ENCODE peak calls at places on chromosomes 12 and 14, in four cellular contexts. N, M, H and R are unnamed samples.

GRCh38 chr12:49541140-49541861 is 2.5 kb downstream of the KCNH3 start:
- DNase-seq in N (peak; percentile 53), M (no peak), H (peak; percentile 35), R (no peak)

GRCh38 chr14:56172074-56172473 is 53.9 kb downstream of the PELI2 start:
- DNase-seq in N (no peak), M (no peak), H (no peak), R (no peak)

GRCh38 chr14:95460647-95461478 is 55.6 kb downstream of the SYNE3 start:
- DNase-seq in N (peak; percentile 88), M (peak; percentile 59), H (no peak), R (peak; percentile 92)

GRCh38 chr12:126761420-126761819 is 1505.5 kb upstream of the TMEM132C start:
- DNase-seq in N (no peak), M (no peak), H (no peak), R (no peak)

GRCh38 chr14:98694541-98694940 is 577.5 kb downstream of the BCL11B start:
- DNase-seq in N (no peak), M (no peak), H (no peak), R (no peak)

GRCh38 chr12:7142057-7142644 is 12.0 kb downstream of the CLSTN3 start:
- DNase-seq in N (no peak), M (peak; percentile 48), H (peak; percentile 66), R (no peak)

GRCh38 chr14:95346820-95347219 is 27.1 kb upstream of the CLMN start:
- DNase-seq in N (no peak), M (no peak), H (no peak), R (no peak)

GRCh38 chr12:131818821-131819585 is 9.2 kb upstream of the MMP17 start:
- DNase-seq in N (no peak), M (no peak), H (no peak), R (no peak)

GRCh38 chr14:80425686-80426085 is 214.4 kb upstream of the DIO2 start:
- DNase-seq in N (no peak), M (no peak), H (no peak), R (no peak)

GRCh38 chr12:121390856-121391255 is 9.1 kb upstream of the RNF34 start:
- DNase-seq in N (no peak), M (no peak), H (no peak), R (no peak)

GRCh38 chr12:93029091-93029490 is 100.0 kb upstream of the EEA1 start:
- DNase-seq in N (no peak), M (no peak), H (no peak), R (no peak)

GRCh38 chr12:15700595-15700994 is 88.6 kb downstream of the EPS8 start:
- DNase-seq in N (no peak), M (no peak), H (no peak), R (no peak)

GRCh38 chr14:68695326-68695768 is 97.5 kb downstream of the ZFP36L1 start:
- DNase-seq in N (peak; percentile 77), M (no peak), H (no peak), R (no peak)

GRCh38 chr12:34338751-34339150 is 316.5 kb downstream of the ALG10 start:
- DNase-seq in N (no peak), M (no peak), H (no peak), R (no peak)

GRCh38 chr12:132827763-132828703 is 636 bp downstream of the GOLGA3 start:
- DNase-seq in N (no peak), M (peak; percentile 77), H (no peak), R (no peak)

GRCh38 chr14:49863483-49864262 is 11.1 kb upstream of the NEMF start:
- DNase-seq in N (no peak), M (no peak), H (peak; percentile 24), R (no peak)

GRCh38 chr14:33271891-33272290 is 333.2 kb downstream of the NPAS3 start:
- DNase-seq in N (no peak), M (no peak), H (no peak), R (no peak)

GRCh38 chr14:38404100-38404541 is 148.2 kb upstream of the CLEC14A start:
- DNase-seq in N (no peak), M (no peak), H (no peak), R (no peak)

GRCh38 chr12:123713398-123714301 is 1.5 kb downstream of the ATP6V0A2 start:
- DNase-seq in N (no peak), M (peak; percentile 37), H (peak; percentile 27), R (no peak)

GRCh38 chr14:61701946-61702345 is 6.6 kb downstream of the HIF1A start:
- DNase-seq in N (no peak), M (no peak), H (no peak), R (no peak)
- H3K27ac ChIP-seq in N (no peak overlapping the region), M (no peak overlapping the region), H (no peak overlapping the region), R (no peak overlapping the region)

DNA sequence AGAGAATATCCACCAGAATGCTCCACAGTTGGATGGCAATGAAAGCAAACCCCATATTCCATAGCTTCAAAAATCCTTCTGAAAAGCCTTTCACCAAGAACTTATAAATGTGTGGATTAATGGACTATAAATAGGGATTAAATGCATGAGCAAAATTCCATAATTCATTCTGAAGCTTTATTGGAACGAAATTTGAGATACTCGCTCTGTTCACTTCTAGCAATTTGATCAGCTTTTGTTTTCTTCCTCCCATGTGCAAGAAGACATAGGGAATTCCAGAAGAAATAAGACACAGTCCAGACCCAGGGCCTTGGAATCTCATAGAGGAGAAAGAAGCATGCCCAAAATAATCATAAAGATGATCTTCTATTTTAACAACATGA is 285.9 kb upstream of the TMPO start:
- DNase-seq in N (no peak), M (no peak), H (no peak), R (no peak)
- TF ChIP-seq EP300 in N (no peak), M (no peak), H (no peak), R (no peak)

GRCh38 chr14:104001003-104001402 is 58.7 kb upstream of the RD3L start:
- DNase-seq in N (no peak), M (no peak), H (peak; percentile 47), R (no peak)
- TF ChIP-seq POLR2AphosphoS5 in N (no peak), M (no peak), H (no peak), R (no peak)

GRCh38 chr12:111068281-111068680 is 147.9 kb upstream of the MYL2 start:
- DNase-seq in N (no peak), M (no peak), H (no peak), R (no peak)

GRCh38 chr12:111064154-111064553 is 143.8 kb upstream of the MYL2 start:
- DNase-seq in N (no peak), M (no peak), H (no peak), R (no peak)

GRCh38 chr12:111067498-111067897 is 147.1 kb upstream of the MYL2 start:
- DNase-seq in N (no peak), M (no peak), H (no peak), R (no peak)

GRCh38 chr12:111064982-111065381 is 144.6 kb upstream of the MYL2 start:
- DNase-seq in N (no peak), M (no peak), H (no peak), R (no peak)

DNA sequence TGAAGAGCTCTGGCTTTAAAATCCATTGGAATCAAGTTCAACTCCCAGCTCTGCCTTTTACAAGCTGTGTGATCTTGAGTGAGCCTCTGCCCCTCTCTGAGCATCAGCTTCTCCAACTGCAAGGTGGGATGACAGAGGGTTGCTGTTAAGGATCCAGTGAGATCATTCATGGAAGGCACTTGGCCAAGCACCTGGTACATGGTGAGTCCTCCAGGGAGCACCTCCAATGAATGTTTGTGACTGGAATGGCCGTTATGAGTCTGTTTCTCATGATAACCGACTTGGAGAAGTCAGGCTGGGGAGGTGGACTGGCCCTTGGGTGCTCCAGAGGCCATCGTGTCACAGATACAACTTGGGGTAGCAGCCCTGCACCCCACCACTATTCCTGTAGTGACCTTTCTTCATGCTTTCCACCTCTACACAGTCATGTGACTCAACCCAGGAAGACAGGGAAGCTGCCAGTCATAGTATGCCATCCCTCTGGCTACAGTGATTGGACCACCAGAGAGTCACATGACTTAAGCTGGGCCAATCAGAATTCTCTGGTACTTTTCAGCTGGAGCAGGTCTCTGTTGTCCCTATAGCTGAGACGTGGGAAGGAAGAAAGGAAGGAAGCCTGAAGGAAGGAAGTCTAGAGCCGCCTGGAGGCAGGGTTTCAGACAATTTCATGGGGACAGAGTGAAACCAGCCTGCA is 146.5 kb upstream of the MYL2 start:
- DNase-seq in N (no peak), M (no peak), H (no peak), R (no peak)
- H3K27ac ChIP-seq in N (no peak overlapping the region), M (no peak overlapping the region), H (no peak overlapping the region), R (no peak overlapping the region)